ENCODE peak calls at places on chromosomes 3 and 15, in eight cellular contexts. W is substantia nigra, K is HCT116, D is progenitor cell of endocrine pancreas, B is left ventricle myocardium inferior, P is fibroblast of the aortic adventitia, F is choroid plexus epithelial cell, R is SW480. I is an unnamed sample.

GRCh38 chr3:111151438-111151837 is 79.8 kb downstream of the NECTIN3 start:
- DNase-seq in W (no peak), R (no peak), D (no peak), P (peak), F (peak), K (peak), B (no peak), I (no peak)

GRCh38 chr3:155154255-155154654 is 74.1 kb downstream of the MME start:
- DNase-seq in W (no peak), R (no peak), K (no peak), F (peak), D (no peak), B (no peak), P (no peak), I (no peak)

GRCh38 chr3:160618363-160618762 is 53.0 kb upstream of the KPNA4 start:
- DNase-seq in F (peak), K (no peak), D (no peak), B (no peak), P (no peak), W (no peak), R (no peak), I (no peak)

GRCh38 chr3:108092556-108092955 is 1.7 kb upstream of the CD47 start:
- DNase-seq in D (no peak), P (no peak), B (no peak), K (no peak), F (no peak), W (no peak), R (no peak), I (no peak)

GRCh38 chr15:81098349-81098748 is 35.7 kb upstream of the CFAP161 start:
- DNase-seq in B (no peak), K (no peak), R (no peak), P (no peak), D (no peak), W (no peak), F (no peak), I (no peak)

GRCh38 chr3:9957214-9957613 is 5.0 kb upstream of the PRRT3 start:
- DNase-seq in P (peak), K (no peak), D (no peak), R (no peak), F (peak), B (no peak), W (no peak), I (no peak)

GRCh38 chr3:107426223-107426622 is 49.0 kb downstream of the CCDC54 start:
- DNase-seq in P (no peak), D (no peak), W (no peak), F (no peak), K (no peak), R (no peak), B (no peak), I (no peak)

GRCh38 chr3:193078996-193079731 is 161.5 kb upstream of the MB21D2 start:
- DNase-seq in W (no peak), P (no peak), D (no peak), K (no peak), R (peak), F (no peak), B (no peak), I (no peak)

GRCh38 chr3:38038447-38038911 is 529 bp upstream of the DLEC1 start:
- DNase-seq in B (no peak), K (no peak), P (no peak), W (no peak), D (no peak), F (no peak), R (no peak), I (peak)

GRCh38 chr15:44075535-44075934 is 119.5 kb downstream of the FRMD5 start:
- DNase-seq in F (no peak), P (peak), W (no peak), R (no peak), K (no peak), B (no peak), D (no peak), I (no peak)

GRCh38 chr3:193835414-193835813 is 242.4 kb downstream of the OPA1 start:
- DNase-seq in D (no peak), F (no peak), B (no peak), W (no peak), R (no peak), K (no peak), P (no peak), I (no peak)

GRCh38 chr3:178802259-178802658 is 266.0 kb downstream of the KCNMB2 start:
- DNase-seq in F (no peak), D (no peak), W (no peak), P (no peak), K (no peak), B (no peak), R (no peak), I (no peak)

GRCh38 chr3:81579744-81580143 is 181.7 kb downstream of the GBE1 start:
- DNase-seq in R (no peak), F (no peak), W (no peak), B (no peak), D (no peak), P (no peak), K (no peak), I (no peak)

GRCh38 chr15:64521726-64522164 is 61.4 kb downstream of the ZNF609 start:
- DNase-seq in W (no peak), P (peak), B (peak), F (peak), D (no peak), K (peak), R (peak), I (no peak)

GRCh38 chr3:125054436-125055164 is 1.2 kb downstream of the HEG1 start:
- DNase-seq in W (no peak), B (no peak), F (peak), K (no peak), P (peak), D (no peak), R (peak), I (peak)

GRCh38 chr3:64187065-64187959 is 38.0 kb downstream of the PRICKLE2 start:
- DNase-seq in R (peak), P (peak), K (no peak), B (peak), F (peak), D (no peak), W (no peak), I (no peak)

GRCh38 chr3:150588027-150588830 is 14.9 kb upstream of the SELENOT start:
- DNase-seq in B (peak), P (no peak), K (no peak), W (no peak), D (no peak), F (no peak), R (no peak), I (no peak)

GRCh38 chr3:117404153-117404552 is 694.6 kb downstream of the TUSC7 start:
- DNase-seq in W (no peak), P (peak), R (no peak), D (no peak), B (no peak), K (no peak), F (peak), I (no peak)

GRCh38 chr15:65450556-65450955 is 27.8 kb upstream of the IGDCC4 start:
- DNase-seq in F (peak), B (no peak), R (no peak), D (no peak), K (no peak), W (no peak), P (no peak), I (no peak)

GRCh38 chr15:98635848-98636247 is 12.5 kb upstream of the IGF1R start:
- DNase-seq in D (no peak), P (no peak), B (no peak), F (no peak), W (no peak), R (no peak), K (no peak), I (no peak)

GRCh38 chr3:132286035-132286434 is 31.2 kb upstream of the ACP3 start:
- DNase-seq in W (no peak), F (no peak), B (no peak), K (no peak), D (no peak), P (no peak), R (no peak), I (no peak)